ENCODE peak calls at places on chromosomes 16 and 17, in seven cellular contexts. One of them, this sample, is unnamed. For H3K4me1, the result is how much of the 10 kb centered on the place peaks cover.

GRCh38 chr16:68013440-68013839 is 2.3 kb downstream of the DPEP2NB start:
- ATAC-seq in HCT116: no peak
- ATAC-seq in aorta: no peak
- ATAC-seq in psoas muscle: no peak
- ATAC-seq in gastrocnemius medialis: no peak
- ATAC-seq in DND-41: no peak
- ATAC-seq in Panc1: no peak
- ATAC-seq in this sample: no peak

GRCh38 chr16:66844342-66845079 is at the start of gene CA7:
- ATAC-seq in HCT116: no peak
- ATAC-seq in aorta: no peak
- ATAC-seq in psoas muscle: peak
- ATAC-seq in gastrocnemius medialis: no peak
- ATAC-seq in DND-41: no peak
- ATAC-seq in Panc1: peak
- ATAC-seq in this sample: no peak

GRCh38 chr17:3865166-3865565 is 19.1 kb upstream of the NCBP3 start:
- ATAC-seq in HCT116: no peak
- ATAC-seq in aorta: peak
- ATAC-seq in psoas muscle: no peak
- ATAC-seq in gastrocnemius medialis: no peak
- ATAC-seq in DND-41: no peak
- ATAC-seq in Panc1: no peak
- ATAC-seq in this sample: no peak

GRCh38 chr17:68324114-68324513 is 32.8 kb downstream of the ARSG start:
- ATAC-seq in HCT116: no peak
- ATAC-seq in aorta: no peak
- ATAC-seq in psoas muscle: peak
- ATAC-seq in gastrocnemius medialis: peak
- ATAC-seq in DND-41: no peak
- ATAC-seq in Panc1: no peak
- ATAC-seq in this sample: no peak

GRCh38 chr16:57147381-57148191 is 38.3 kb downstream of the PSME3IP1 start:
- ATAC-seq in HCT116: no peak
- ATAC-seq in aorta: no peak
- ATAC-seq in psoas muscle: peak
- ATAC-seq in gastrocnemius medialis: no peak
- ATAC-seq in DND-41: no peak
- ATAC-seq in Panc1: no peak
- ATAC-seq in this sample: peak

GRCh38 chr17:15334266-15334665 is 7.1 kb downstream of the TEKT3 start:
- ATAC-seq in HCT116: no peak
- ATAC-seq in aorta: no peak
- ATAC-seq in psoas muscle: no peak
- ATAC-seq in gastrocnemius medialis: no peak
- ATAC-seq in DND-41: no peak
- ATAC-seq in Panc1: no peak
- ATAC-seq in this sample: no peak

GRCh38 chr16:69867796-69868565 is 83.2 kb upstream of the CLEC18A start:
- ATAC-seq in HCT116: no peak
- ATAC-seq in aorta: no peak
- ATAC-seq in psoas muscle: no peak
- ATAC-seq in gastrocnemius medialis: no peak
- ATAC-seq in DND-41: no peak
- ATAC-seq in Panc1: no peak
- ATAC-seq in this sample: no peak

GRCh38 chr16:56625943-56626654 is 518 bp downstream of the MT1E start:
- ATAC-seq in HCT116: peak
- ATAC-seq in aorta: peak
- ATAC-seq in psoas muscle: peak
- ATAC-seq in gastrocnemius medialis: peak
- ATAC-seq in DND-41: no peak
- ATAC-seq in Panc1: peak
- ATAC-seq in this sample: peak

GRCh38 chr17:8506145-8506544 is 70.5 kb downstream of the NDEL1 start:
- ATAC-seq in HCT116: no peak
- ATAC-seq in aorta: no peak
- ATAC-seq in psoas muscle: peak
- ATAC-seq in gastrocnemius medialis: peak
- ATAC-seq in DND-41: no peak
- ATAC-seq in Panc1: no peak
- ATAC-seq in this sample: no peak

GRCh38 chr17:27743288-27743885 is 56.9 kb downstream of the NOS2 start:
- ATAC-seq in HCT116: no peak
- ATAC-seq in aorta: no peak
- ATAC-seq in psoas muscle: no peak
- ATAC-seq in gastrocnemius medialis: no peak
- ATAC-seq in DND-41: no peak
- ATAC-seq in Panc1: no peak
- ATAC-seq in this sample: no peak

GRCh38 chr17:42414782-42415409 is 8.2 kb downstream of the CAVIN1 start:
- ATAC-seq in HCT116: no peak
- ATAC-seq in aorta: no peak
- ATAC-seq in psoas muscle: no peak
- ATAC-seq in gastrocnemius medialis: no peak
- ATAC-seq in DND-41: peak
- ATAC-seq in Panc1: no peak
- ATAC-seq in this sample: no peak

GRCh38 chr17:46853896-46854444 is 2.6 kb downstream of the WNT9B start:
- ATAC-seq in HCT116: no peak
- ATAC-seq in aorta: no peak
- ATAC-seq in psoas muscle: no peak
- ATAC-seq in gastrocnemius medialis: no peak
- ATAC-seq in DND-41: no peak
- ATAC-seq in Panc1: no peak
- ATAC-seq in this sample: no peak

GRCh38 chr17:34579017-34579946 is at the start of gene TMEM132E:
- ATAC-seq in HCT116: no peak
- ATAC-seq in aorta: peak
- ATAC-seq in psoas muscle: peak
- ATAC-seq in gastrocnemius medialis: peak
- ATAC-seq in DND-41: no peak
- ATAC-seq in Panc1: peak
- ATAC-seq in this sample: peak

GRCh38 chr17:19645608-19646250 is 2.8 kb upstream of the ALDH3A2 start:
- ATAC-seq in HCT116: no peak
- ATAC-seq in aorta: no peak
- ATAC-seq in psoas muscle: no peak
- ATAC-seq in gastrocnemius medialis: no peak
- ATAC-seq in DND-41: no peak
- ATAC-seq in Panc1: no peak
- ATAC-seq in this sample: no peak

GRCh38 chr16:60077791-60078280 is 1343.7 kb upstream of the GOT2 start:
- ATAC-seq in HCT116: no peak
- ATAC-seq in aorta: no peak
- ATAC-seq in psoas muscle: no peak
- ATAC-seq in gastrocnemius medialis: no peak
- ATAC-seq in DND-41: no peak
- ATAC-seq in Panc1: no peak
- ATAC-seq in this sample: no peak

GRCh38 chr16:9311303-9311954 is 220.0 kb downstream of the HAPSTR1 start:
- ATAC-seq in HCT116: no peak
- ATAC-seq in aorta: no peak
- ATAC-seq in psoas muscle: no peak
- ATAC-seq in gastrocnemius medialis: no peak
- ATAC-seq in DND-41: no peak
- ATAC-seq in Panc1: no peak
- ATAC-seq in this sample: no peak

GRCh38 chr17:60352071-60352470 is 39.9 kb downstream of the USP32 start:
- ATAC-seq in HCT116: no peak
- ATAC-seq in aorta: no peak
- ATAC-seq in psoas muscle: no peak
- ATAC-seq in gastrocnemius medialis: no peak
- ATAC-seq in DND-41: no peak
- ATAC-seq in Panc1: no peak
- ATAC-seq in this sample: no peak

DNA sequence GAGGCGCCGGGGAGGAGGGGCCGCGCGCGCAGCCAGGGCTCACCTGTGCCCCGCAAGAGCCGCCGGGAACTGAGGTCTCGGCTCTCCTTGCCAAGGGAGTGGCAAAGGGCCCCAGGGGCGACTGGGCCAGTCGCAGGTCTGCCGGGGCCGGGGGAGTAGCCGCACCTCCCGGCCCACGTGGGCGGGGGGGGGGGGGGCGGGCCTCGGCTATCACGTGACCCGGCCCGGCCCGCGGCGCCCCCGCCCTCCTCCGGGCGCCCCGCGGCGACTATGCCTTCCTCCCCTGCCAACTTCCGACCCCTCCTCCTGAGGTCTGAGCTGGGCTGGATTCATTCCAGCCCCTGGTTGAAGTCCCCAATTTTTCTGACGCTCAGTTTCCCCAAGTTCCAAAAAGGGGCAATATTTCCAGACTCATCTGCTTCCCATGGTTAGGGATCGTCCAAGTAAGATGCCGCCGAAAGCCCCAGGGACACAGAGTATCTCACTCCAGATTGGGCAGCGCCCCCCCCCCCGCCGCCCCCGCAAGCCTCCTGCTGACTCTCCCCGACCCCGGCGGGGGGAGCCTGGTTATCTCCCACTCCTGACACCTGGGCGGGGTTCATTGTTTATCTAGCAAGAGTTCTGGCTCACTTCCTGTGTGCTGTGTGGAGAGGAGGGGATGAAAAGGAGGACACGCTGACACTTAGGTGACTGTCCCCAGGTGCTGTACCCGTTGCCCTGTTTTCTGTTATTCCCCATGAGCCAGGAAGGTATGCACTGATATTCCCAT is at the start of gene TMC6:
- ATAC-seq in HCT116: peak
- ATAC-seq in aorta: no peak
- ATAC-seq in psoas muscle: peak
- ATAC-seq in gastrocnemius medialis: peak
- ATAC-seq in DND-41: peak
- ATAC-seq in Panc1: peak
- ATAC-seq in this sample: peak
- H3K4me1 ChIP-seq in HCT116: under half
- H3K4me1 ChIP-seq in aorta: under half
- H3K4me1 ChIP-seq in psoas muscle: under half
- H3K4me1 ChIP-seq in gastrocnemius medialis: under half
- H3K4me1 ChIP-seq in DND-41: half or more
- H3K4me1 ChIP-seq in Panc1: under half
- H3K4me1 ChIP-seq in this sample: under half

GRCh38 chr17:79852748-79853147 is 13.5 kb upstream of the CBX4 start:
- ATAC-seq in HCT116: no peak
- ATAC-seq in aorta: peak
- ATAC-seq in psoas muscle: no peak
- ATAC-seq in gastrocnemius medialis: no peak
- ATAC-seq in DND-41: peak
- ATAC-seq in Panc1: no peak
- ATAC-seq in this sample: no peak
- H3K4me3 ChIP-seq in HCT116: peak
- H3K4me3 ChIP-seq in aorta: no peak
- H3K4me3 ChIP-seq in psoas muscle: peak
- H3K4me3 ChIP-seq in gastrocnemius medialis: no peak
- H3K4me3 ChIP-seq in DND-41: no peak
- H3K4me3 ChIP-seq in Panc1: peak
- H3K4me3 ChIP-seq in this sample: no peak

DNA sequence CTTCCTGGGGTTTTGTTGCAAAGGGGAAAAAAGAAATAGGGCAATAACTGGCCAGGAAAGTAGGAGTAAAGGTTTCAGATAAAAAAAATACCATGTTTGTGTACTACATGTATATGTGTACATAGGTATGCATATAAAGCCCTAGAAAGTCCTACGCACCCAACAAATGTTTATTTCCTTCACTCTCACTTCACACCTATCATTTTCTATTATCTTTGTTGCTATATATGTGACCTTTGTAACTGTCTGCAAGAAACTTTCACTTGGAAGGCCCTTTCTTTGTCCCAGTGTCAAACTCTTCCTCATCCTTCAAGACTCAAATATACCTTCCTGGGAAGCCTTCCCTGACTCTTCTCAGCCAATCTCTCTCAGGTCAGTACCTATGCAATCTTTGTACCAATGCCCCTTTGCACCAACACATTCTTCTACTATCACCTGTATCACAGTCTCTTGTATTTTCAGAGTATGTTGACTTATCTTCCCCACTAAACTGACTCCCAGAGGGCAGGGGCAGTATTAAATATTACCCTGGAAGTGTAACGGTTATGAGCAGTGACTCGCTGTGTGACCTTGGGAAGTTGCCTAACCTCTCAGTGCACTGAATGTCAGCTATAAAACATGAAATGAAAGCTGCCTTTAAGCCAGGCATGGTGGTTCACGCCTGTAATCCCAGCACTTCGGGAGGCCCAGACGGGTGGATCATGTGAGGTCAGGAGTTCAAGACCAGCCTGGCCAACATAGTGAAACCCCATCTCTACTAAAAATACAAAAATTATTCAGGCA is 6.5 kb downstream of the XPO6 start:
- ATAC-seq in HCT116: no peak
- ATAC-seq in aorta: no peak
- ATAC-seq in psoas muscle: no peak
- ATAC-seq in gastrocnemius medialis: no peak
- ATAC-seq in DND-41: no peak
- ATAC-seq in Panc1: no peak
- ATAC-seq in this sample: no peak
- H3K4me1 ChIP-seq in HCT116: under half
- H3K4me1 ChIP-seq in aorta: under half
- H3K4me1 ChIP-seq in psoas muscle: under half
- H3K4me1 ChIP-seq in gastrocnemius medialis: under half
- H3K4me1 ChIP-seq in DND-41: under half
- H3K4me1 ChIP-seq in Panc1: under half
- H3K4me1 ChIP-seq in this sample: under half

GRCh38 chr17:17198281-17198680 is 7.9 kb downstream of the PLD6 start:
- ATAC-seq in HCT116: no peak
- ATAC-seq in aorta: no peak
- ATAC-seq in psoas muscle: no peak
- ATAC-seq in gastrocnemius medialis: no peak
- ATAC-seq in DND-41: no peak
- ATAC-seq in Panc1: peak
- ATAC-seq in this sample: no peak

GRCh38 chr17:17201271-17201670 is 4.9 kb downstream of the PLD6 start:
- ATAC-seq in HCT116: no peak
- ATAC-seq in aorta: no peak
- ATAC-seq in psoas muscle: no peak
- ATAC-seq in gastrocnemius medialis: no peak
- ATAC-seq in DND-41: no peak
- ATAC-seq in Panc1: no peak
- ATAC-seq in this sample: no peak

GRCh38 chr17:17200311-17200710 is 5.8 kb downstream of the PLD6 start:
- ATAC-seq in HCT116: no peak
- ATAC-seq in aorta: no peak
- ATAC-seq in psoas muscle: no peak
- ATAC-seq in gastrocnemius medialis: no peak
- ATAC-seq in DND-41: no peak
- ATAC-seq in Panc1: no peak
- ATAC-seq in this sample: no peak

GRCh38 chr17:17200831-17201230 is 5.3 kb downstream of the PLD6 start:
- ATAC-seq in HCT116: no peak
- ATAC-seq in aorta: no peak
- ATAC-seq in psoas muscle: no peak
- ATAC-seq in gastrocnemius medialis: no peak
- ATAC-seq in DND-41: no peak
- ATAC-seq in Panc1: no peak
- ATAC-seq in this sample: peak

DNA sequence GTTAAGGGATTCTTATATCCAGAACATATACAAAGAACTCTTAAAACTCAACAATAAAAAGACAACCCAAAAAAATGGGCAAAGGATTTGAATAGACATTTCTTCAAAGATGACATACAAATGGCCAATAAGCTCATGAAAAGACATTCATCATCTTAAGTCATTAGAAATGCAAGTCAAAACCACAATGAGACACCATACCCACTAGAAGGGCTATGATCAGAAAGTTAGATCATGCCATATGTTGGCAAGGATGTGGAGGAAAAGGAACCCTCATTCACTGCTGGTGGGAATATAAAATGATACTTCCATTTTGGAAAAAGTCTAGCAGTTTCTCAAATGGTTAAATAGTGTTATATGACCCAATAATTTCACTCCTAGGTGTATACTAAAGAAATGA is 9.4 kb downstream of the PLD6 start:
- ATAC-seq in HCT116: no peak
- ATAC-seq in aorta: no peak
- ATAC-seq in psoas muscle: no peak
- ATAC-seq in gastrocnemius medialis: no peak
- ATAC-seq in DND-41: no peak
- ATAC-seq in Panc1: no peak
- ATAC-seq in this sample: no peak
- H3K4me3 ChIP-seq in HCT116: no peak
- H3K4me3 ChIP-seq in aorta: no peak
- H3K4me3 ChIP-seq in psoas muscle: no peak
- H3K4me3 ChIP-seq in gastrocnemius medialis: no peak
- H3K4me3 ChIP-seq in DND-41: no peak
- H3K4me3 ChIP-seq in Panc1: no peak
- H3K4me3 ChIP-seq in this sample: no peak